ENCODE peak calls at places on chromosomes 11 and 22, in eight cellular contexts. One of them, this sample, is unnamed.

GRCh38 chr11:40118780-40119179 is 1340.7 kb downstream of the LRRC4C start:
- DNase-seq in CD8-positive, alpha-beta memory T cell: no peak
- DNase-seq in right lobe of liver: no peak
- DNase-seq in heart right ventricle: no peak
- DNase-seq in pancreas: no peak
- DNase-seq in mammary epithelial cell: no peak
- DNase-seq in A549: no peak
- DNase-seq in psoas muscle: no peak
- DNase-seq in this sample: no peak

GRCh38 chr22:35605787-35606492 is 11.2 kb downstream of the MB start:
- DNase-seq in heart right ventricle: peak; percentile 70
- DNase-seq in CD8-positive, alpha-beta memory T cell: no peak
- DNase-seq in mammary epithelial cell: no peak
- DNase-seq in psoas muscle: no peak
- DNase-seq in A549: no peak
- DNase-seq in pancreas: no peak
- DNase-seq in right lobe of liver: peak; percentile 61
- DNase-seq in this sample: no peak

GRCh38 chr11:1523779-1524178 is 37.2 kb upstream of the MOB2 start:
- DNase-seq in right lobe of liver: no peak
- DNase-seq in CD8-positive, alpha-beta memory T cell: no peak
- DNase-seq in heart right ventricle: no peak
- DNase-seq in A549: no peak
- DNase-seq in mammary epithelial cell: no peak
- DNase-seq in psoas muscle: no peak
- DNase-seq in pancreas: no peak
- DNase-seq in this sample: no peak

GRCh38 chr22:46046299-46046685 is 69.3 kb upstream of the WNT7B start:
- DNase-seq in heart right ventricle: no peak
- DNase-seq in A549: no peak
- DNase-seq in pancreas: no peak
- DNase-seq in psoas muscle: no peak
- DNase-seq in CD8-positive, alpha-beta memory T cell: no peak
- DNase-seq in mammary epithelial cell: no peak
- DNase-seq in right lobe of liver: peak; percentile 51
- DNase-seq in this sample: no peak

GRCh38 chr22:28052818-28053217 is 133.8 kb upstream of the PITPNB start:
- DNase-seq in A549: no peak
- DNase-seq in psoas muscle: no peak
- DNase-seq in heart right ventricle: no peak
- DNase-seq in CD8-positive, alpha-beta memory T cell: no peak
- DNase-seq in mammary epithelial cell: no peak
- DNase-seq in pancreas: no peak
- DNase-seq in right lobe of liver: no peak
- DNase-seq in this sample: no peak

GRCh38 chr11:123231263-123231662 is 36.2 kb upstream of the CLMP start:
- DNase-seq in right lobe of liver: no peak
- DNase-seq in A549: peak; percentile 38
- DNase-seq in heart right ventricle: no peak
- DNase-seq in mammary epithelial cell: no peak
- DNase-seq in pancreas: no peak
- DNase-seq in CD8-positive, alpha-beta memory T cell: no peak
- DNase-seq in psoas muscle: no peak
- DNase-seq in this sample: no peak

GRCh38 chr11:68891356-68891948 is 12.2 kb downstream of the MRPL21 start:
- DNase-seq in A549: no peak
- DNase-seq in mammary epithelial cell: no peak
- DNase-seq in pancreas: no peak
- DNase-seq in CD8-positive, alpha-beta memory T cell: no peak
- DNase-seq in heart right ventricle: no peak
- DNase-seq in psoas muscle: no peak
- DNase-seq in right lobe of liver: no peak
- DNase-seq in this sample: no peak

GRCh38 chr11:22703040-22703439 is 36.6 kb downstream of the GAS2 start:
- DNase-seq in pancreas: peak; percentile 29
- DNase-seq in right lobe of liver: no peak
- DNase-seq in mammary epithelial cell: peak; percentile 71
- DNase-seq in A549: peak; percentile 3
- DNase-seq in psoas muscle: no peak
- DNase-seq in CD8-positive, alpha-beta memory T cell: no peak
- DNase-seq in heart right ventricle: no peak
- DNase-seq in this sample: no peak

GRCh38 chr11:83007909-83008580 is 63.7 kb downstream of the RAB30 start:
- DNase-seq in A549: no peak
- DNase-seq in right lobe of liver: peak; percentile 84
- DNase-seq in mammary epithelial cell: no peak
- DNase-seq in heart right ventricle: peak; percentile 73
- DNase-seq in CD8-positive, alpha-beta memory T cell: no peak
- DNase-seq in pancreas: peak; percentile 60
- DNase-seq in psoas muscle: peak; percentile 41
- DNase-seq in this sample: peak; percentile 85

GRCh38 chr11:62543680-62544444 is 2.7 kb downstream of the AHNAK start:
- DNase-seq in right lobe of liver: no peak
- DNase-seq in heart right ventricle: no peak
- DNase-seq in CD8-positive, alpha-beta memory T cell: no peak
- DNase-seq in A549: no peak
- DNase-seq in mammary epithelial cell: no peak
- DNase-seq in psoas muscle: peak; percentile 24
- DNase-seq in pancreas: no peak
- DNase-seq in this sample: no peak

GRCh38 chr11:132595711-132596111 is 936.6 kb downstream of the OPCML start:
- DNase-seq in psoas muscle: no peak
- DNase-seq in CD8-positive, alpha-beta memory T cell: no peak
- DNase-seq in mammary epithelial cell: no peak
- DNase-seq in pancreas: no peak
- DNase-seq in right lobe of liver: no peak
- DNase-seq in heart right ventricle: no peak
- DNase-seq in A549: no peak
- DNase-seq in this sample: no peak

GRCh38 chr11:61912991-61913698 is 4.2 kb downstream of the RAB3IL1 start:
- DNase-seq in CD8-positive, alpha-beta memory T cell: no peak
- DNase-seq in pancreas: no peak
- DNase-seq in A549: no peak
- DNase-seq in right lobe of liver: peak; percentile 47
- DNase-seq in mammary epithelial cell: no peak
- DNase-seq in psoas muscle: no peak
- DNase-seq in heart right ventricle: peak; percentile 3
- DNase-seq in this sample: peak; percentile 13

GRCh38 chr22:41672780-41673509 is 15.7 kb downstream of the SNU13 start:
- DNase-seq in psoas muscle: no peak
- DNase-seq in heart right ventricle: no peak
- DNase-seq in right lobe of liver: no peak
- DNase-seq in pancreas: no peak
- DNase-seq in mammary epithelial cell: no peak
- DNase-seq in A549: peak; percentile 46
- DNase-seq in CD8-positive, alpha-beta memory T cell: no peak
- DNase-seq in this sample: no peak

GRCh38 chr22:25420925-25421904 is 143.3 kb upstream of the GRK3 start:
- DNase-seq in heart right ventricle: no peak
- DNase-seq in psoas muscle: no peak
- DNase-seq in CD8-positive, alpha-beta memory T cell: no peak
- DNase-seq in mammary epithelial cell: no peak
- DNase-seq in A549: no peak
- DNase-seq in pancreas: no peak
- DNase-seq in right lobe of liver: no peak
- DNase-seq in this sample: no peak

GRCh38 chr22:49230194-49230577 is 597.5 kb downstream of the BRD1 start:
- DNase-seq in A549: no peak
- DNase-seq in heart right ventricle: no peak
- DNase-seq in CD8-positive, alpha-beta memory T cell: no peak
- DNase-seq in right lobe of liver: no peak
- DNase-seq in mammary epithelial cell: no peak
- DNase-seq in pancreas: no peak
- DNase-seq in psoas muscle: no peak
- DNase-seq in this sample: peak; percentile 15

GRCh38 chr11:46906596-46906995 is 11.8 kb downstream of the LRP4 start:
- DNase-seq in mammary epithelial cell: no peak
- DNase-seq in CD8-positive, alpha-beta memory T cell: no peak
- DNase-seq in pancreas: no peak
- DNase-seq in A549: no peak
- DNase-seq in heart right ventricle: no peak
- DNase-seq in right lobe of liver: no peak
- DNase-seq in psoas muscle: no peak
- DNase-seq in this sample: peak; percentile 23

GRCh38 chr11:107591098-107591445 is at the start of gene ELMOD1:
- DNase-seq in right lobe of liver: peak; percentile 80
- DNase-seq in pancreas: peak; percentile 26
- DNase-seq in A549: peak; percentile 50
- DNase-seq in heart right ventricle: peak; percentile 36
- DNase-seq in CD8-positive, alpha-beta memory T cell: peak; percentile 21
- DNase-seq in mammary epithelial cell: peak; percentile 27
- DNase-seq in psoas muscle: peak; percentile 64
- DNase-seq in this sample: peak; percentile 77

GRCh38 chr11:65505434-65506315 is 6.8 kb downstream of the MALAT1 start:
- DNase-seq in heart right ventricle: no peak
- DNase-seq in A549: no peak
- DNase-seq in pancreas: no peak
- DNase-seq in CD8-positive, alpha-beta memory T cell: peak; percentile 25
- DNase-seq in psoas muscle: no peak
- DNase-seq in right lobe of liver: peak; percentile 57
- DNase-seq in mammary epithelial cell: no peak
- DNase-seq in this sample: no peak

GRCh38 chr11:67057410-67057757 is 737 bp downstream of the RHOD start:
- DNase-seq in A549: no peak
- DNase-seq in heart right ventricle: no peak
- DNase-seq in right lobe of liver: no peak
- DNase-seq in mammary epithelial cell: peak; percentile 46
- DNase-seq in CD8-positive, alpha-beta memory T cell: no peak
- DNase-seq in pancreas: peak; percentile 68
- DNase-seq in psoas muscle: peak; percentile 37
- DNase-seq in this sample: no peak
- H3K4me1 ChIP-seq in A549: peaks cover 65% of the 10 kb centered on the region
- H3K4me1 ChIP-seq in heart right ventricle: peaks cover 25% of the 10 kb centered on the region
- H3K4me1 ChIP-seq in right lobe of liver: peaks cover 63% of the 10 kb centered on the region
- H3K4me1 ChIP-seq in mammary epithelial cell: peaks cover 63% of the 10 kb centered on the region
- H3K4me1 ChIP-seq in CD8-positive, alpha-beta memory T cell: peaks cover 4% of the 10 kb centered on the region
- H3K4me1 ChIP-seq in pancreas: peaks cover 19% of the 10 kb centered on the region
- H3K4me1 ChIP-seq in psoas muscle: peaks cover 37% of the 10 kb centered on the region
- H3K4me1 ChIP-seq in this sample: peaks cover 33% of the 10 kb centered on the region

GRCh38 chr11:129528296-129528695 is 152.6 kb downstream of the BARX2 start:
- DNase-seq in mammary epithelial cell: no peak
- DNase-seq in A549: no peak
- DNase-seq in heart right ventricle: no peak
- DNase-seq in right lobe of liver: no peak
- DNase-seq in CD8-positive, alpha-beta memory T cell: no peak
- DNase-seq in psoas muscle: no peak
- DNase-seq in pancreas: no peak
- DNase-seq in this sample: no peak
- H3K9me3 ChIP-seq in mammary epithelial cell: no peaks in the 10 kb centered on the region
- H3K9me3 ChIP-seq in A549: no peaks in the 10 kb centered on the region
- H3K9me3 ChIP-seq in heart right ventricle: no peaks in the 10 kb centered on the region
- H3K9me3 ChIP-seq in right lobe of liver: no peaks in the 10 kb centered on the region
- H3K9me3 ChIP-seq in CD8-positive, alpha-beta memory T cell: no peaks in the 10 kb centered on the region
- H3K9me3 ChIP-seq in psoas muscle: peaks cover under 1% of the 10 kb centered on the region
- H3K9me3 ChIP-seq in pancreas: no peaks in the 10 kb centered on the region
- H3K9me3 ChIP-seq in this sample: no peaks in the 10 kb centered on the region

DNA sequence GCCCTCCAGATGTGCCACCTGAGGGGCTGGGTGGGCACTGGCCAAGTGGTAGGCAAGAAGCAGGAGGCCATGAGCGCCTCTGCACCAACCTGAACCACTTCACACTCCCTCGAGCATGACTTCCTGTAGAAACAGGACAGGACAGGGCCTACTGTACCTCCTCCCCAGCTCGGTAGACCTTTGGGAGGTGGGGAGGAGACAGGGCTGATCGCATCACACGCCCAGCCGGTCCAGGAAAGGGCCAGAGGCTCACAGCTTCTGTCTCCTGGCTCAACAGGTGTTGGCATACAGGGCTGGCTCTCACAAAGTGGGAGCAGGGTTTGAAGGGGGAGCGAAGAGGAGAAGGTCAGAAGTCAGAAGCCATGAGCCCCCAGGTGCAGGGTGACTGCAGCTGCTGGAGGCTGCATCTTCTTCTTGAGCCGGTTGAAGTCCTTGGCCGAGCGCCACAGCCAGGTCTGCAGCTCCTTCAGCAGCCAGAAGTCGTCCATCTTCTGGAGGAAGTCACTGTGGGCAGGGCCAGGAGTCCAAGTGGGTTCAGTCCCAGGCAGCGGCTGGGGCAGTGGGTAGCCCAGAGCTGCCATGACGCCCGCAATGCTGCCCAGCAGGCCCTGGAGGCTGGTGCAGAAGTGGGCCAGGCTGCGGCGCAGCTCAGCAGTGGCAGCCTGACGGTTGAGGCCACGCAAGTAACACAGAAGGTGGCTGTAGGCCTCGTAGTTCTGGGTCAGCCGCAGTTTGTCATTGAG is 8.4 kb downstream of the CLCF1 start:
- DNase-seq in mammary epithelial cell: no peak
- DNase-seq in right lobe of liver: no peak
- DNase-seq in psoas muscle: no peak
- DNase-seq in A549: no peak
- DNase-seq in pancreas: no peak
- DNase-seq in heart right ventricle: no peak
- DNase-seq in CD8-positive, alpha-beta memory T cell: no peak
- DNase-seq in this sample: no peak
- H3K4me1 ChIP-seq in mammary epithelial cell: peaks cover 13% of the 10 kb centered on the region
- H3K4me1 ChIP-seq in right lobe of liver: no peaks in the 10 kb centered on the region
- H3K4me1 ChIP-seq in psoas muscle: no peaks in the 10 kb centered on the region
- H3K4me1 ChIP-seq in A549: peaks cover 74% of the 10 kb centered on the region
- H3K4me1 ChIP-seq in pancreas: no peaks in the 10 kb centered on the region
- H3K4me1 ChIP-seq in heart right ventricle: peaks cover 19% of the 10 kb centered on the region
- H3K4me1 ChIP-seq in CD8-positive, alpha-beta memory T cell: peaks cover 39% of the 10 kb centered on the region
- H3K4me1 ChIP-seq in this sample: peaks cover 22% of the 10 kb centered on the region

GRCh38 chr22:47463220-47463619 is 700.8 kb downstream of the TBC1D22A start:
- DNase-seq in mammary epithelial cell: no peak
- DNase-seq in pancreas: no peak
- DNase-seq in A549: no peak
- DNase-seq in psoas muscle: no peak
- DNase-seq in heart right ventricle: no peak
- DNase-seq in CD8-positive, alpha-beta memory T cell: no peak
- DNase-seq in right lobe of liver: no peak
- DNase-seq in this sample: no peak

GRCh38 chr22:47458348-47458747 is 695.9 kb downstream of the TBC1D22A start:
- DNase-seq in pancreas: no peak
- DNase-seq in heart right ventricle: no peak
- DNase-seq in psoas muscle: no peak
- DNase-seq in A549: no peak
- DNase-seq in mammary epithelial cell: no peak
- DNase-seq in CD8-positive, alpha-beta memory T cell: no peak
- DNase-seq in right lobe of liver: no peak
- DNase-seq in this sample: no peak

GRCh38 chr22:47457509-47458300 is 695.3 kb downstream of the TBC1D22A start:
- DNase-seq in A549: no peak
- DNase-seq in pancreas: no peak
- DNase-seq in heart right ventricle: no peak
- DNase-seq in right lobe of liver: no peak
- DNase-seq in mammary epithelial cell: no peak
- DNase-seq in psoas muscle: no peak
- DNase-seq in CD8-positive, alpha-beta memory T cell: no peak
- DNase-seq in this sample: no peak

GRCh38 chr22:47457021-47457420 is 694.6 kb downstream of the TBC1D22A start:
- DNase-seq in right lobe of liver: no peak
- DNase-seq in pancreas: no peak
- DNase-seq in heart right ventricle: no peak
- DNase-seq in A549: no peak
- DNase-seq in mammary epithelial cell: no peak
- DNase-seq in psoas muscle: no peak
- DNase-seq in CD8-positive, alpha-beta memory T cell: no peak
- DNase-seq in this sample: no peak

DNA sequence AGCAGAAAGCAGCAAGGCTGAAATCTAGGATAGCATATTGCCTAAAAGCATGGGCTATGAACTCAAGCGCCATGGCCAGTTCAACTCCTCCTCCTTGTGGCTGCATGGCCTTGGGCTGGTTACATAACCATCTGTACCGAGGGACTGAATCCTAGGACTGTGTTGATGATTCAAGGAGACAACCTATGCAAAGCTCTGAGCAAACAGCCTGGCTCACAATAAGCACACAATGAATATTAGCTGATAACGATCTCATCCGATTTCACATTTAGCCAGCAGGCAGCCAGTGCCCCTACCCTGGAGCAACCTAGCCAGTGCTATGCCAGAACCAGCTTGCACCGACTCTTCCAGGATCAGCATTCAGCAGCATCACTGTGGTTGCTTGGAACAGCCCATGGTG is 698.4 kb downstream of the TBC1D22A start:
- DNase-seq in pancreas: no peak
- DNase-seq in right lobe of liver: no peak
- DNase-seq in psoas muscle: no peak
- DNase-seq in CD8-positive, alpha-beta memory T cell: no peak
- DNase-seq in heart right ventricle: no peak
- DNase-seq in mammary epithelial cell: no peak
- DNase-seq in A549: no peak
- DNase-seq in this sample: no peak
- H3K9me3 ChIP-seq in pancreas: no peaks in the 10 kb centered on the region
- H3K9me3 ChIP-seq in right lobe of liver: no peaks in the 10 kb centered on the region
- H3K9me3 ChIP-seq in psoas muscle: no peaks in the 10 kb centered on the region
- H3K9me3 ChIP-seq in CD8-positive, alpha-beta memory T cell: no peaks in the 10 kb centered on the region
- H3K9me3 ChIP-seq in heart right ventricle: no peaks in the 10 kb centered on the region
- H3K9me3 ChIP-seq in mammary epithelial cell: peaks cover 39% of the 10 kb centered on the region
- H3K9me3 ChIP-seq in A549: no peaks in the 10 kb centered on the region
- H3K9me3 ChIP-seq in this sample: no peaks in the 10 kb centered on the region

This sample was measured in testis.